ENCODE peak calls at places on chromosomes 4 and X, in seven cellular contexts. T is HTR-8/SVneo; Y is stimulated activated CD8-positive, alpha-beta memory T cell treated with anti-CD3 and anti-CD28 coated beads, Interleukin-4, amount 100 ng/mL, for 48 hours; X is posterior vena cava; I is activated T-cell treated with anti-CD3 and anti-CD28 coated beads, Interleukin-2, amount 50 U/mL, for 72 hours; U is RPMI7951; W is cardiac fibroblast. G is an unnamed sample.

GRCh38 chr4:156294577-156294976 is 340.9 kb upstream of the CTSO start:
- DNase-seq in I (no peak), X (no peak), T (peak), W (peak), Y (no peak), U (peak), G (peak)

GRCh38 chr4:78441786-78442185 is 109.8 kb upstream of the ANXA3 start:
- DNase-seq in X (no peak), U (no peak), I (no peak), Y (no peak), W (no peak), T (no peak), G (no peak)

GRCh38 chr4:83109480-83110221 is 4.9 kb downstream of the PLAC8 start:
- DNase-seq in W (no peak), I (peak), Y (peak), T (peak), U (peak), X (no peak), G (no peak)

GRCh38 chr4:15956179-15956850 is 6.7 kb downstream of the FGFBP2 start:
- DNase-seq in W (peak), T (peak), Y (peak), U (peak), I (peak), X (peak), G (peak)

GRCh38 chrX:38930474-38930873 is 129.2 kb downstream of the MID1IP1 start:
- DNase-seq in X (no peak), W (no peak), Y (no peak), U (no peak), I (no peak), T (no peak), G (no peak)

GRCh38 chrX:40866878-40867277 is 131.5 kb upstream of the MED14 start:
- DNase-seq in I (no peak), W (no peak), U (peak), X (no peak), T (no peak), Y (no peak), G (peak)

GRCh38 chr4:34720563-34720962 is 1523.8 kb downstream of the ARAP2 start:
- DNase-seq in Y (no peak), X (no peak), U (peak), W (peak), I (no peak), T (peak), G (no peak)

GRCh38 chrX:129472116-129472515 is 51.2 kb downstream of the SMARCA1 start:
- DNase-seq in X (no peak), Y (no peak), W (peak), U (peak), I (no peak), T (no peak), G (peak)

GRCh38 chr4:110287130-110287529 is 88.7 kb upstream of the ELOVL6 start:
- DNase-seq in U (peak), W (peak), X (no peak), I (peak), Y (no peak), T (peak), G (no peak)

GRCh38 chrX:76183289-76184057 is 10.6 kb downstream of the PBDC1 start:
- DNase-seq in U (peak), W (peak), X (no peak), I (no peak), Y (no peak), T (no peak), G (no peak)

GRCh38 chrX:107675823-107676555 is 47.7 kb downstream of the PRPS1 start:
- DNase-seq in W (peak), T (no peak), X (peak), U (no peak), Y (no peak), I (no peak), G (no peak)

GRCh38 chrX:8279323-8279722 is 108.3 kb upstream of the VCX2 start:
- DNase-seq in W (no peak), U (no peak), X (no peak), T (no peak), Y (no peak), I (no peak), G (no peak)

GRCh38 chr4:1910643-1911042 is 39.5 kb downstream of the NSD2 start:
- DNase-seq in U (peak), T (peak), X (peak), W (peak), I (no peak), Y (no peak), G (peak)

GRCh38 chrX:68018248-68019203 is 414.8 kb downstream of the OPHN1 start:
- DNase-seq in T (peak), U (peak), Y (peak), I (peak), W (peak), X (no peak), G (peak)

GRCh38 chr4:6525474-6525873 is 49.5 kb upstream of the MAN2B2 start:
- DNase-seq in U (no peak), I (no peak), Y (no peak), X (no peak), W (no peak), T (no peak), G (no peak)

GRCh38 chrX:20205927-20206708 is 60.6 kb downstream of the RPS6KA3 start:
- DNase-seq in X (no peak), T (no peak), W (no peak), I (no peak), U (no peak), Y (no peak), G (no peak)

GRCh38 chr4:78058591-78059523 is 1.7 kb downstream of the FRAS1 start:
- DNase-seq in W (peak), I (no peak), U (peak), T (peak), Y (peak), X (peak), G (no peak)

GRCh38 chrX:41558531-41558930 is 111.4 kb downstream of the NYX start:
- DNase-seq in T (no peak), U (peak), W (peak), Y (no peak), X (no peak), I (no peak), G (peak)

GRCh38 chrX:100931218-100931924 is 2.7 kb upstream of the XKRX start:
- DNase-seq in U (no peak), X (no peak), W (no peak), T (no peak), I (peak), Y (peak), G (no peak)

G was measured in dermis microvascular lymphatic vessel endothelial cell.